ENCODE peak calls at places on chromosomes 5 and 9, in four cellular contexts. L, X, T and G are unnamed samples.

GRCh38 chr5:38576442-38576841 is 20.0 kb upstream of the LIFR start:
- DNase-seq in L (no peak), X (no peak), T (no peak), G (no peak)

GRCh38 chr9:27154923-27155322 is 45.9 kb downstream of the TEK start:
- DNase-seq in L (no peak), X (no peak), T (no peak), G (no peak)

GRCh38 chr5:151243127-151243526 is 9.9 kb upstream of the GM2A start:
- DNase-seq in L (no peak), X (no peak), T (no peak), G (no peak)

GRCh38 chr9:128150594-128151342 is 1.5 kb downstream of the LCN2 start:
- DNase-seq in L (peak; percentile 93), X (no peak), T (no peak), G (peak; percentile 60)

GRCh38 chr5:112004867-112005532 is 248.0 kb upstream of the NREP start:
- DNase-seq in L (no peak), X (no peak), T (peak; percentile 53), G (no peak)

GRCh38 chr5:157770665-157771064 is 27.2 kb downstream of the LSM11 start:
- DNase-seq in L (no peak), X (no peak), T (no peak), G (no peak)

GRCh38 chr9:110104201-110104845 is 103.6 kb downstream of the C9orf152 start:
- DNase-seq in L (no peak), X (no peak), T (no peak), G (no peak)

GRCh38 chr9:130337784-130338380 is 72.3 kb downstream of the HMCN2 start:
- DNase-seq in L (no peak), X (no peak), T (no peak), G (no peak)

GRCh38 chr5:108801301-108801700 is 53.6 kb downstream of the FER start:
- DNase-seq in L (no peak), X (no peak), T (no peak), G (no peak)

GRCh38 chr9:31840702-31841101 is 543.7 kb upstream of the ACO1 start:
- DNase-seq in L (no peak), X (no peak), T (no peak), G (no peak)

GRCh38 chr9:89639367-89639795 is 34.6 kb downstream of the GADD45G start:
- DNase-seq in L (no peak), X (no peak), T (no peak), G (no peak)

GRCh38 chr9:76366275-76366674 is 28.0 kb downstream of the RFK start:
- DNase-seq in L (no peak), X (no peak), T (no peak), G (no peak)

GRCh38 chr9:134089972-134090371 is 22.1 kb upstream of the BRD3 start:
- DNase-seq in L (no peak), X (no peak), T (no peak), G (no peak)

GRCh38 chr5:112917453-112918005 is 4.5 kb downstream of the REEP5 start:
- DNase-seq in L (peak; percentile 42), X (no peak), T (no peak), G (no peak)

GRCh38 chr5:126694403-126694802 is 82.5 kb upstream of the LMNB1 start:
- DNase-seq in L (no peak), X (no peak), T (no peak), G (no peak)

GRCh38 chr5:150155258-150156032 is at the start of gene PDGFRB:
- DNase-seq in L (peak; percentile 20), X (no peak), T (no peak), G (peak; percentile 67)

GRCh38 chr5:38695021-38695961 is 138.8 kb upstream of the LIFR start:
- DNase-seq in L (no peak), X (no peak), T (no peak), G (no peak)

GRCh38 chr5:29276371-29276770 is 1917.1 kb upstream of the CDH6 start:
- DNase-seq in L (no peak), X (no peak), T (no peak), G (no peak)

GRCh38 chr5:55926476-55926875 is 68.3 kb downstream of the IL6ST start:
- DNase-seq in L (no peak), X (no peak), T (no peak), G (no peak)

GRCh38 chr5:142888469-142889085 is 118.4 kb downstream of the ARHGAP26 start:
- DNase-seq in L (peak; percentile 48), X (no peak), T (no peak), G (no peak)

GRCh38 chr5:87300744-87301143 is 33.1 kb downstream of the RASA1 start:
- DNase-seq in L (peak; percentile 32), X (no peak), T (no peak), G (no peak)

DNA sequence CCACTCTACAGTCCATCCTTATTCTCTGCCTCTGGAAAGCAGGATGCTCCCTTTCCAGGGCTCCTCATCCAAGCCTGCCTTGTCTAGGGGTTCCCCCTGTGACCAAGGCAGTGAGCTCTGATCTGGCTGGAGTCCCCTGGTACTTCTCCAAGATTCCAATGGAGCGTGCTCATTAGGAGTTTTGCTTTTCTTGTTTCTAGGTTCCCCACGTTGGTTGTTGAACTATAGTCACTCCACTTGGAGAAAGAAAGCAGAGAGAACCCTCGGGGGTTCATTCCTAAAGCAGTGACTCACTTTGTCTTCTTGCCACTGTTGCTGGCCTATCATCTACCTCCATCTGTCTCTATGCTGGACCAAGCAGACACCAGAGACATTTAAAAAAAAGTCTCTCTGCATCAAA is 192.6 kb downstream of the TLE4 start:
- DNase-seq in L (no peak), X (no peak), T (no peak), G (no peak)
- TF ChIP-seq SPI1 in L (no peak), X (no peak), T (no peak), G (no peak)

DNA sequence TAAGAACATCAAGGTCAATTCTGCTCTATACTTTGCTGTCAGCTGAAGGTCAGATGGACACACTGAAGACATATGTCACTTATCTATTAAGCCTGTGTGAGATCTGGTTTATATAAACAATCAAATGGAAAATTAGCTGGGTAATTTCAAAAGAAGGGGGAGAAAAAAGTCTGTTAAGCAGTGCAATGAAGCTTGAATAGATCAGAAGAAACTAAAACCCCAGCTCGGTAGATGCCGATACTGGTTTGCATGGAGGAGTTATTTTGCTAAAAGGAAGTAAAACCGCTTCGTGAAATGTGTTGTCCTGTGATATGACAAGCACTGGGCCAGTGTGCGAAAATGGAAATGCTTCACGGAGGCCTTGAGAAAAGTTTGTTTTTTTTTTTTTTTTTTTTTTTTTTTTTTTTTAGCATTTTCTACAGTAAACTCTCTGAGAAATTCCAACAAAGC is 148.8 kb downstream of the MEF2C start:
- DNase-seq in L (peak; percentile 84), X (peak; percentile 6), T (peak; percentile 96), G (no peak)
- TF ChIP-seq SPI1 in L (no peak), X (no peak), T (peak; percentile 8), G (no peak)

DNA sequence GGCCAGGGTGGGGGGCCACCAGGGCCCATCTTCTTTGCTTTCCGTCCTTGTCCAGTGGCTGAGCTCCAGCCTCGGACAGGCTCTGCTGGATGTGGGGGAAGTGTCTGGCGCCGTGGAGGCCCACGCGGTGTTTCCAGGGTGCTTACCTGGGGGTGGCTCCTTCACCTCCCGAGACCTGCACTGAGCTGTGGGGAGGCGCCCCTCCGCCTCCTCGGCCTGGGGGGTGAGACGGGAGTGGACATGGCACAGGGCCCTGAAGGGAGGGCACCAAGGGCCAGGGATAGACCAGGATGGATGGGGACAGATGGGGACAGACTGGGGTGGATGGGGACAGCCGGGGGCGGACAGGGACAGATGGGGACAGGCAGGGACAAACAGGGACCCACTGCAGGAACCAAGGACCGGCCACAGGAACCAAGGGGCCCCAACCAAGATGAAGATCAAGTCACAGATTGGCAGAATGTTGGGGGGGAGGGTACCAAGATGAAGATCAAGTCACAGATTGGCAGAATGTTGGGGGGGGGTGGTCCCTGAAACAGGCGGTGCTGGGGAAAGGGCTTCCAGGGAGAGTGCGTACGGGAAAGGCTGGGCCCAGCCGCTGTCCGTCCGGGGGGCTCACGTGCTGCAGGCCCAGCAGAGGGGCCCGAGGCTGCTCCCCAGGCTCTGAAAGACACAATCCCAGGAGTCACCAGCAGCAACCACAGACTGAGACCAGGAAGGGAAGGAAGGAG is 13.3 kb upstream of the QSOX2 start:
- DNase-seq in L (no peak), X (no peak), T (no peak), G (no peak)
- TF ChIP-seq SPI1 in L (no peak), X (no peak), T (no peak), G (no peak)

DNA sequence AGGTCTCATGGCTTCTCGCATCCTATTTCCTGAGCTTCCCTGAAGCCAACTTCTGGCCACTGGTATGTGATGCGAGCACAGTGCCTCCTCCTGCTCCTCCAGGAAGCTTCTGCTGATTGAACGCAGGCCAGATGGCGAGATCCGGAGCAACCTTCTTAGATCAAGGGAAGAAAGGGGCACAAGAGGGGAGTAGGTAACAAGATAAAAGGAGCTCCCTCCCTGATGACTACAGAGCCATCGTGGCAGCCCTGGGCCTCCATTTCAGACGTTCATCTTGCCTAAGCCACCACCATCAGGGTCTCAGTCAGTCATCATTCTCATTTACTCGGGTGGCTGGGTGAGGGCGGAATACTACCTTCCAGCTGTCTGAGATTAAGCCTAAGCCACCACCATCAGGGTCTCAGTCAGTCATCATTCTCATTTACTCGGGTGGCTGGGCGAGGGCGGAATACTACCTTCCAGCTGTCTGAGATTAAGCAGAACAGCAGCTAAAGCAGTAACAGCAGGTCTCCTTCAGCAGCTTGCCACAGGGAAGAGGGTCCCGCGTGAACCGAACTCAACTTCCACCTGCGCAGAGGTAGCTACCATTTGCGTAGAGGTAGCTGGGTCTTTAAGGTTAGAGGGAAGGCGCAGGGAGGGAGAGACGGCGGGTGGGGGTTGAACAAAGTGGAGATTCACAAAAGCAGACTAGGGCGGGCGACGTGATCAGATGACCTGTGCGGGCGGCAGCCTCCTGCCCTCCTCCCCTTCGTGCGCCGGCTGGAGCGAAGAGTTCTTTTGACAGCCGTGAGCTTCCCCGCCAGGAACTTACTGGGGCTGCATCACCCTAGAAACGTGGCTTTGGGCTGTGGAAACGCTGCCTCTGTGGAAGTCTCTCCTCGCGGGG is 27.9 kb upstream of the MGAT1 start:
- DNase-seq in L (peak; percentile 83), X (no peak), T (no peak), G (no peak)
- TF ChIP-seq SPI1 in L (no peak), X (no peak), T (no peak), G (no peak)